ENCODE peak calls at places on chromosomes 11 and 22, in six cellular contexts. U is effector memory CD4-positive, alpha-beta T cell; S is psoas muscle; X is testis; H is A549; I is cardiac muscle cell. O is an unnamed sample.

GRCh38 chr11:73266644-73267015 is 5.5 kb upstream of the P2RY6 start:
- DNase-seq in I (no peak), U (no peak), H (no peak), X (no peak), S (no peak), O (no peak)

GRCh38 chr22:44942979-44943700 is 66.7 kb downstream of the PHF21B start:
- DNase-seq in I (no peak), U (no peak), X (no peak), H (no peak), S (no peak), O (no peak)

GRCh38 chr11:36002796-36003195 is 58.9 kb downstream of the LDLRAD3 start:
- DNase-seq in S (no peak), I (no peak), U (no peak), X (no peak), H (no peak), O (no peak)

GRCh38 chr11:70595452-70595851 is 197.1 kb downstream of the CTTN start:
- DNase-seq in S (no peak), I (no peak), U (no peak), X (no peak), H (no peak), O (no peak)

GRCh38 chr11:61657566-61657965 is 22.6 kb upstream of the DAGLA start:
- DNase-seq in U (no peak), I (peak; percentile 15), S (no peak), H (no peak), X (no peak), O (no peak)

GRCh38 chr11:35404397-35404775 is 15.0 kb downstream of the SLC1A2 start:
- DNase-seq in I (peak; percentile 41), X (peak; percentile 53), S (no peak), U (no peak), H (peak; percentile 48), O (peak; percentile 45)

GRCh38 chr11:61418136-61418535 is 11.6 kb downstream of the CPSF7 start:
- DNase-seq in X (no peak), U (no peak), H (no peak), I (no peak), S (no peak), O (no peak)

GRCh38 chr22:38220163-38220562 is 18.4 kb downstream of the MAFF start:
- DNase-seq in S (no peak), I (no peak), X (no peak), H (no peak), U (no peak), O (no peak)

GRCh38 chr22:29531419-29531818 is 22.1 kb downstream of the THOC5 start:
- DNase-seq in S (no peak), H (no peak), U (no peak), X (no peak), I (no peak), O (no peak)

GRCh38 chr11:66543263-66544107 is 2.4 kb downstream of the ZDHHC24 start:
- DNase-seq in X (peak; percentile 47), H (no peak), U (peak; percentile 53), I (peak; percentile 68), S (no peak), O (peak; percentile 15)

GRCh38 chr11:16669799-16670415 is 68.5 kb upstream of the C11orf58 start:
- DNase-seq in I (peak; percentile 15), X (no peak), S (no peak), U (no peak), H (peak; percentile 9), O (no peak)

GRCh38 chr11:12901874-12902481 is 107.1 kb upstream of the RASSF10 start:
- DNase-seq in H (no peak), S (no peak), I (no peak), U (no peak), X (no peak), O (no peak)

GRCh38 chr22:43004362-43005035 is 10.4 kb downstream of the PACSIN2 start:
- DNase-seq in X (no peak), H (no peak), S (no peak), I (peak; percentile 79), U (no peak), O (no peak)

GRCh38 chr11:61861634-61862033 is 29.7 kb downstream of the FADS3 start:
- DNase-seq in I (no peak), H (no peak), X (no peak), U (no peak), S (no peak), O (no peak)

GRCh38 chr11:46421257-46421880 is 29.8 kb upstream of the CHRM4 start:
- DNase-seq in S (no peak), I (no peak), X (no peak), U (no peak), H (no peak), O (no peak)

GRCh38 chr22:50671641-50672040 is 982 bp upstream of the SHANK3 start:
- DNase-seq in U (no peak), X (no peak), I (no peak), H (no peak), S (no peak), O (no peak)

GRCh38 chr11:96277696-96278038 is 65.3 kb downstream of the MAML2 start:
- DNase-seq in U (no peak), I (no peak), H (no peak), X (no peak), S (no peak), O (no peak)

GRCh38 chr11:96278039-96278897 is 64.7 kb downstream of the MAML2 start:
- DNase-seq in H (no peak), U (no peak), S (no peak), X (no peak), I (no peak), O (no peak)

GRCh38 chr11:96279421-96280290 is 63.3 kb downstream of the MAML2 start:
- DNase-seq in S (no peak), I (peak; percentile 44), H (no peak), X (no peak), U (no peak), O (no peak)

GRCh38 chr11:96280444-96280843 is 62.6 kb downstream of the MAML2 start:
- DNase-seq in X (no peak), U (no peak), I (no peak), S (no peak), H (no peak), O (no peak)

GRCh38 chr11:96279018-96279417 is 64.0 kb downstream of the MAML2 start:
- DNase-seq in I (no peak), H (no peak), X (no peak), U (no peak), S (no peak), O (no peak)
- H3K27ac ChIP-seq in I (no peak overlapping the region), H (peak overlapping the region; percentile 69), X (no peak overlapping the region), U (no peak overlapping the region), S (no peak overlapping the region), O (no peak overlapping the region)

GRCh38 chr11:133956650-133957633 is at the start of gene IGSF9B:
- DNase-seq in H (peak; percentile 92), X (peak; percentile 94), U (peak; percentile 72), S (peak; percentile 83), I (peak; percentile 82), O (peak; percentile 94)

GRCh38 chr11:133955091-133955846 is 1.5 kb downstream of the IGSF9B start:
- DNase-seq in X (peak; percentile 83), S (no peak), H (no peak), U (no peak), I (no peak), O (peak; percentile 68)

GRCh38 chr11:133957926-133958325 is 1.2 kb upstream of the IGSF9B start:
- DNase-seq in X (peak; percentile 30), U (no peak), H (no peak), S (no peak), I (peak; percentile 36), O (peak; percentile 97)

GRCh38 chr11:133953999-133954398 is 2.8 kb downstream of the IGSF9B start:
- DNase-seq in I (no peak), U (no peak), X (no peak), H (no peak), S (no peak), O (no peak)

DNA sequence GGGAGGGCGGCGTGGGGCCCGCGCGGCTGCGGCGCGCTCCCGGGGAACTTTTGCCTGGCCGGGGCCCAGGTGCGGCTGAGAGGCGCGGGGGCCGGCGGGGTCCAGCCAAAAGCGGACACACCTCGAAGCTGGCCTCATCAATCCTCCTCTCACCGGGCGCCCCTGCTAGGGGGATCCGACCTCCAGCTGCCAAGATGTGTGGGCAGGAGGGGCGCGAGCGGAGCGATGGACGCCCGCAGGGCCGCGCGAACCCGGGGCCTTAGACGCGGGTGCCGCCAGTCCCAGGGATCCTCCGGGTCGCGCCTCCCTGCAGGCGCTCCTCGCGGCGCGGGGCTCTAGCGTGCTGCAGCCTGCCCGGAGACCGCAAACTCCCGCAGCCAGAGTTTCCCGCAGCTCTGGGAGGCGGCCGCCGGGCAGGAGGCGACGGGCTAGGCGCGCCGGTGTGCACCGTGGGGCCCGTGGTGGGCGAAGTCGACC is 785 bp downstream of the IGSF9B start:
- DNase-seq in I (no peak), S (no peak), U (no peak), H (no peak), X (no peak), O (no peak)
- H3K4me3 ChIP-seq in I (peak overlapping the region; percentile 50), S (peak overlapping the region; percentile 82), U (peak overlapping the region; percentile 66), H (peak overlapping the region; percentile 73), X (peak overlapping the region; percentile 70), O (peak overlapping the region; percentile 49)

GRCh38 chr11:58625086-58625485 is 2.6 kb downstream of the CNTF start:
- DNase-seq in H (no peak), U (no peak), I (no peak), S (no peak), X (no peak), O (no peak)
- H3K27ac ChIP-seq in H (no peak overlapping the region), U (no peak overlapping the region), I (no peak overlapping the region), S (no peak overlapping the region), X (no peak overlapping the region), O (peak overlapping the region; percentile 48)

DNA sequence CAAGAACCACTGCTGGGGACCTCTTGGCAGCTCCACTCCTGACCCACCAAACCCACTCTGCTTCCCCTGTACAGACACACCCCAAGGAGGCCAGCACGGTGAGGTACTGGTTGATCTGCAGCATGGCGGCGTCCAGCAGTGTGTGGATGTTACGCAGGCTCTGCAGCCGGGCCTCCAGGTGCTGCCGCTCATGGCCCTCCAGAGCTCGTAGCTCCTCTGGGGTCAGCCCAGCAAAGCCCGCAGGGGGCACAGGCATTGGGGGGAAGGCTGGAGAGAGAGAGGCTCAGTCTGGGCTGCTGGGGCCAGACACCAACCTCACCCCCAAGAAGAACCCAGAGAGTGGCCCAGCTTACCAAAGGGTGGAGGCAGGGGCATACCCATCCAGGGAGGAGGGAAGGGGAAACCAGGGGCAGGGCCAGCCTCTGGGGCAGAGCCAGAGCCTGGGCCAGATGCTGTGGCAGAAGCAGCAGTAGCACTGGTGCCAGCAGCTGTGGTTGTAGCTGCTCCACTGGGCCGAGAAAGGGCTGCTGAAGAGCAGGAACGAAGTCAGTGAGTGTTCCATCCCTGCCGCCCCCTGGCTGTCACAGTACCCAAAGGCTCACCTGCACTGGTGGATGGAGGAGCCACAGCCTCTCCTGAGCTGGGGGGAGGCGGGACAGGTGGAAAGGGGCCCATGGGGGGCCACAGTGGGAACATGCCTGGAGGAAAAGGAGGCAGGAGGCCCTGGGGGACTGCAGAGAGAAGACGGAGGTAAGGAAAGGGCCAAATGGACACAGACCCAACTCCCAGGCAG is 4.5 kb downstream of the SYVN1 start:
- DNase-seq in I (no peak), U (no peak), S (no peak), X (no peak), H (no peak), O (no peak)
- H3K4me3 ChIP-seq in I (no peak overlapping the region), U (no peak overlapping the region), S (no peak overlapping the region), X (no peak overlapping the region), H (no peak overlapping the region), O (no peak overlapping the region)

O was measured in thyroid gland.